ENCODE peak calls at places on chromosome 7, in five cellular contexts. One of them, this sample, is unnamed.

GRCh38 chr7:95899919-95900513 is 127.7 kb downstream of the DYNC1I1 start:
- DNase-seq in endothelial cell: peak; percentile 25
- DNase-seq in AG09319: no peak
- DNase-seq in progenitor cell of endocrine pancreas: no peak
- DNase-seq in psoas muscle: no peak
- DNase-seq in this sample: no peak

GRCh38 chr7:31991846-31992245 is 78.4 kb downstream of the PDE1C start:
- DNase-seq in endothelial cell: no peak
- DNase-seq in AG09319: no peak
- DNase-seq in progenitor cell of endocrine pancreas: no peak
- DNase-seq in psoas muscle: no peak
- DNase-seq in this sample: no peak

GRCh38 chr7:2761801-2762497 is 73.9 kb downstream of the AMZ1 start:
- DNase-seq in endothelial cell: no peak
- DNase-seq in AG09319: no peak
- DNase-seq in progenitor cell of endocrine pancreas: no peak
- DNase-seq in psoas muscle: no peak
- DNase-seq in this sample: no peak

GRCh38 chr7:54542920-54543539 is 855 bp downstream of the VSTM2A start:
- DNase-seq in endothelial cell: peak; percentile 63
- DNase-seq in AG09319: no peak
- DNase-seq in progenitor cell of endocrine pancreas: peak; percentile 30
- DNase-seq in psoas muscle: no peak
- DNase-seq in this sample: no peak

GRCh38 chr7:91345449-91345848 is 81.2 kb downstream of the FZD1 start:
- DNase-seq in endothelial cell: no peak
- DNase-seq in AG09319: no peak
- DNase-seq in progenitor cell of endocrine pancreas: no peak
- DNase-seq in psoas muscle: no peak
- DNase-seq in this sample: no peak

GRCh38 chr7:31494421-31494820 is 19.5 kb upstream of the ITPRID1 start:
- DNase-seq in endothelial cell: no peak
- DNase-seq in AG09319: no peak
- DNase-seq in progenitor cell of endocrine pancreas: no peak
- DNase-seq in psoas muscle: no peak
- DNase-seq in this sample: no peak

GRCh38 chr7:127976056-127976455 is 55.2 kb downstream of the LRRC4 start:
- DNase-seq in endothelial cell: peak; percentile 13
- DNase-seq in AG09319: no peak
- DNase-seq in progenitor cell of endocrine pancreas: no peak
- DNase-seq in psoas muscle: no peak
- DNase-seq in this sample: no peak

GRCh38 chr7:142603870-142604448 is 145.3 kb upstream of the PRSS1 start:
- DNase-seq in endothelial cell: peak; percentile 62
- DNase-seq in AG09319: peak; percentile 29
- DNase-seq in progenitor cell of endocrine pancreas: peak; percentile 28
- DNase-seq in psoas muscle: no peak
- DNase-seq in this sample: peak; percentile 69

GRCh38 chr7:14293434-14293833 is 304.0 kb upstream of the ETV1 start:
- DNase-seq in endothelial cell: no peak
- DNase-seq in AG09319: no peak
- DNase-seq in progenitor cell of endocrine pancreas: no peak
- DNase-seq in psoas muscle: no peak
- DNase-seq in this sample: no peak

GRCh38 chr7:13912740-13913320 is 76.6 kb downstream of the ETV1 start:
- DNase-seq in endothelial cell: no peak
- DNase-seq in AG09319: no peak
- DNase-seq in progenitor cell of endocrine pancreas: no peak
- DNase-seq in psoas muscle: no peak
- DNase-seq in this sample: no peak

GRCh38 chr7:143000648-143001047 is 26.3 kb downstream of the OR9A2 start:
- DNase-seq in endothelial cell: no peak
- DNase-seq in AG09319: no peak
- DNase-seq in progenitor cell of endocrine pancreas: no peak
- DNase-seq in psoas muscle: no peak
- DNase-seq in this sample: no peak

GRCh38 chr7:94656658-94656924 is 658 bp upstream of the SGCE start:
- DNase-seq in endothelial cell: no peak
- DNase-seq in AG09319: no peak
- DNase-seq in progenitor cell of endocrine pancreas: no peak
- DNase-seq in psoas muscle: no peak
- DNase-seq in this sample: no peak

GRCh38 chr7:109879429-109879828 is 1211.5 kb upstream of the LRRN3 start:
- DNase-seq in endothelial cell: no peak
- DNase-seq in AG09319: no peak
- DNase-seq in progenitor cell of endocrine pancreas: no peak
- DNase-seq in psoas muscle: no peak
- DNase-seq in this sample: peak; percentile 46

This sample was measured in NCI-H2081 treated with DMSO at 0.1 percent for 48 hours.